ENCODE peak calls at places on chromosome 7, in seven cellular contexts. I, W, O, E, B, D and Q are unnamed samples. For H3K36me3, the result is how much of the 10 kb centered on the place peaks cover.

GRCh38 chr7:25069900-25070443 is 55.1 kb downstream of the CYCS start:
- DNase-seq in D (peak), O (peak), W (peak), E (peak), B (peak), I (peak), Q (peak)

GRCh38 chr7:50798126-50798525 is 15.4 kb upstream of the GRB10 start:
- DNase-seq in I (no peak), B (no peak), O (no peak), W (peak), D (no peak), E (peak), Q (no peak)

GRCh38 chr7:137652721-137653120 is 194.1 kb downstream of the DGKI start:
- DNase-seq in B (peak), I (peak), W (peak), D (no peak), O (peak), E (peak), Q (no peak)

GRCh38 chr7:95095259-95096122 is 188.1 kb downstream of the PPP1R9A start:
- DNase-seq in O (peak), B (no peak), I (no peak), E (no peak), D (no peak), W (peak), Q (no peak)

GRCh38 chr7:32890010-32890552 is 1.5 kb downstream of the KBTBD2 start:
- DNase-seq in I (peak), O (peak), D (no peak), E (peak), W (peak), B (no peak), Q (no peak)

GRCh38 chr7:94367940-94368339 is 26.8 kb upstream of the COL1A2 start:
- DNase-seq in B (peak), W (peak), E (no peak), O (peak), I (peak), D (no peak), Q (no peak)

GRCh38 chr7:117014673-117015133 is 61.4 kb downstream of the ST7 start:
- DNase-seq in O (peak), I (peak), B (peak), W (peak), E (no peak), D (peak), Q (peak)

GRCh38 chr7:131586259-131586658 is 29.8 kb upstream of the PODXL start:
- DNase-seq in B (no peak), O (no peak), I (no peak), E (no peak), D (peak), W (no peak), Q (no peak)

GRCh38 chr7:139004321-139005075 is 23.3 kb upstream of the KIAA1549 start:
- DNase-seq in W (no peak), D (no peak), E (no peak), I (no peak), O (no peak), B (no peak), Q (no peak)

GRCh38 chr7:30761214-30762156 is 9.6 kb downstream of the INMT start:
- DNase-seq in I (no peak), B (no peak), E (no peak), W (peak), O (peak), D (no peak), Q (no peak)

GRCh38 chr7:111763221-111763791 is 201.0 kb upstream of the IMMP2L start:
- DNase-seq in B (peak), I (peak), D (no peak), W (peak), O (peak), E (peak), Q (no peak)

GRCh38 chr7:155885162-155886160 is 73.2 kb upstream of the SHH start:
- DNase-seq in O (peak), B (peak), W (peak), D (peak), I (peak), E (peak), Q (no peak)

GRCh38 chr7:44145969-44146897 is 5.1 kb upstream of the MYL7 start:
- DNase-seq in E (no peak), W (peak), B (peak), D (peak), I (peak), O (peak), Q (peak)

GRCh38 chr7:99314504-99314903 is 11.2 kb upstream of the ARPC1A start:
- DNase-seq in W (no peak), E (peak), O (no peak), B (no peak), D (no peak), I (no peak), Q (no peak)

GRCh38 chr7:127768241-127768640 is 116.2 kb downstream of the SND1 start:
- DNase-seq in D (no peak), E (no peak), I (peak), O (no peak), B (no peak), W (peak), Q (no peak)

GRCh38 chr7:30925913-30926312 is 14.3 kb downstream of the AQP1 start:
- DNase-seq in O (no peak), I (no peak), E (no peak), B (no peak), D (no peak), W (no peak), Q (no peak)

GRCh38 chr7:131489196-131489595 is 67.2 kb downstream of the PODXL start:
- DNase-seq in W (no peak), E (no peak), O (no peak), B (no peak), I (no peak), D (no peak), Q (no peak)

GRCh38 chr7:108836246-108836645 is 266.6 kb downstream of the DNAJB9 start:
- DNase-seq in W (peak), D (no peak), O (peak), B (no peak), E (no peak), I (no peak), Q (no peak)

GRCh38 chr7:157552295-157552993 is 215.6 kb downstream of the DNAJB6 start:
- DNase-seq in D (no peak), W (no peak), B (no peak), O (no peak), E (no peak), I (no peak), Q (no peak)

GRCh38 chr7:132065193-132065972 is 509.0 kb upstream of the PODXL start:
- DNase-seq in B (peak), O (peak), W (peak), I (peak), D (peak), E (peak), Q (peak)

GRCh38 chr7:23696916-23697441 is 13.0 kb upstream of the STK31 start:
- DNase-seq in E (peak), I (peak), O (peak), D (peak), B (peak), W (peak), Q (no peak)

GRCh38 chr7:22001345-22002004 is 55.8 kb upstream of the CDCA7L start:
- DNase-seq in O (peak), D (no peak), I (peak), B (peak), W (peak), E (peak), Q (no peak)

GRCh38 chr7:82789883-82790609 is 346.5 kb upstream of the CACNA2D1 start:
- DNase-seq in D (no peak), B (peak), I (peak), E (peak), W (peak), O (peak), Q (no peak)
- TF ChIP-seq CTCF in D (no peak), B (no peak), I (no peak), E (no peak), W (no peak), O (no peak), Q (no peak)

DNA sequence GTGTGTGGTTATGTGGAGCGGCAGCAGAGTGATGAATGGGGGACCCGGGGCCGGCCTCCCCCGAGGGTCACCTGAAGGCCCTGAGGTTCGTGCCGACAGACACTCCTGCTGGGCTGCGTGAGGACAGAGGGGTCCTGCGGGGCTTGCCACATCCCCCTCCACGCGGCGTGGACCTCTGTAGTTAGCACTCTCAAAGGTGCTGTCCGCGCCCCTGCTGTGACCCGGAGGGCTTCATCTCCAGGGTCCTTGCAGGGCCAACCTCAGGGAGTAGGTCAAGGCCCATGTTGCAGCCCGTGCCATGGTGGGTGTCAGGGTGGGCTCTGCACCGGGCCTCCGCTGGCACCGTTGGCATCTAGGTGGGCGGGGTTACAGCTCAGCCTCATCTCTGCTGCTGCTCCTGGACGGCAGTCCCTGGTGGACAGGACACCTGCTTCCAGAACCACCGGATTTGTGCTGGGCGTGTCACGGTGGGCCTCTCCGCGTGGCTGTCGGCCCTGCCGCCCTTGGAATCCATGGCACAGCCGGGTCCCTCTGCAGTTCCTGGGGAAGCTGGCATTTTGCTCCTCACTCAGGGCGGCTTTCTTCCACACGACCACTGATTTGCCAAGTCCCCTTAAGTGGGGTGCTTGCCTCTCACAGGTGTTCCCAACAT is 19.8 kb upstream of the GET4 start:
- DNase-seq in D (no peak), E (no peak), O (no peak), I (no peak), W (no peak), B (no peak), Q (no peak)
- H3K36me3 ChIP-seq in D (under half), E (under half), O (half or more), I (half or more), W (half or more), B (half or more), Q (half or more)

DNA sequence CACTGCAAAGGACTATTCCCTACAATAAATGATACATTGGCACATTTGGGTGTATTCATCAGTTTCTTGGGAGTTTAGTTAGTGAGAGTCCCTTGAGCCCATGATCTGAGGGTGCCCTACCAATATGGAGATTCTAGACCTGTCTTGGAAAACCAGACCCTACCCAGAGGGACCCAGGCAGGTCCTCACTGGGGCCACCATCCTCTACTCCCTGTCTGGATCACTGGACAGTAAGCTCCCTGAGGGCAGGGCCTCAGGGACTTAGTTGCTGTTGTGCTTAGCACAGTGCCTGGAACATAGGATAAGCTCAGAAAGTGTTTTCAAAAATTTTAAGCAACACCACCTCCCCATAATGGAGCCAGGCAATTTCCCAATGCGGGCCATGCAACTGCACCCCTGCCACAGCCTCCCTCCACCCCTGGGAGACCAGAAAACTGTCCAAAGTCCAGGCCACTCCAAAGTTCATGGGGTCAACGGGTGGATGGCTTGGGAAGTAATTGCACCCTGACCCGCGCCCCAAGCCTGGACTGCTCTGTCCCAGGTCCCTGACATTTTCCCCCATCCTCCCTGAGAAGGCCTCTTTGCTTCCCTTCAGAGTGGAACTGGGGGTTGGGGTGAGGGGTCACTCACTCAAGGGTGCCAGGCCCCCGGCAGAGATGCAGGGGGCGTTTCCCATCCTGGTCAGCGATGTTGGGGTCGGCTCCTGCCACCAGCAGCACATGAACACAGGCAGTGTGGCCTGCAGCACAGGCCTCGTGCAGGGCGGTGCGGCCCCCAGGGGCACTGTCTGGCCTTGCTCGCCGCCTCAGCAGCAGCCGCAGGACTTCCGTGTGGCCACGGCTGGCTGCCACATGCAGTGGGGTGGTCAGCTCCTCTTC is 1.0 kb downstream of the ASB10 start:
- DNase-seq in W (no peak), D (no peak), I (no peak), E (no peak), O (no peak), B (no peak), Q (no peak)
- H3K4me3 ChIP-seq in W (no peak), D (peak), I (no peak), E (no peak), O (no peak), B (no peak), Q (peak)

DNA sequence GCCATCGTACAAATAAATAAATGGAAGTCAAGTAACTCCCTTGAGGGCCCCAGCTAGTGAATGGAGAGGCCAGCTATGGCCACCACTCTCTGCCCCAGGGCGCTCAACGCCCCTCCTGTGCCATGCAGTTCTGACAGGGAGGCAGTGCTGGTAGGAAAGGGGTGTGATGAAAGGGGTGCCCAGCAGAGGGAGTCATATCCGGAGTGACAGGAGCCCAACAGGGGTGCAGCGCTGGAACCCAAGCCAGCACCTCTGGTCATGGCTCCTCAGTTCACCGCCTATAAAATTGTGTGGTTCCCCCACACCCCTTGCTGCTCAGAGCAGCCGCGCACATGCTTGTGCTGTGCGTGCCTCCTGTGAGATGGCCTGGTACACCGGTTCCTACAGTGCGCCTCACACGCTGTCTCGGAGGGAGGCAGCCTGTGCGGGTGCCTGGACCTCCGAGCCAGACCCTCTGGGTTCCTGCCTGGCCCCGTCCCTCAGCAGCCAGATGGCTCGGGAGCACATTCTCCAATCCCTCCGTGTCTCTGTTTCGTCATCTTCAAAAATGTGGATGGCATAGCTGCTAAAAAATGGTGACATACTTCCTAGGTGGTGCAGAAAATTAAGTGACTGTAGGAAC is 125.6 kb downstream of the EGFR start:
- DNase-seq in O (no peak), D (no peak), I (no peak), B (no peak), W (no peak), E (no peak), Q (no peak)
- TF ChIP-seq CTCF in O (no peak), D (peak), I (peak), B (peak), W (no peak), E (peak), Q (no peak)